ENCODE peak calls at places on chromosome 14, in four cellular contexts. F is activated naive CD4-positive, alpha-beta T cell treated with anti-CD3 and anti-CD28 coated beads, Interleukin-2, amount 50 U/mL, for 16 hours; X is T47D; P is uterus. W is an unnamed sample.

GRCh38 chr14:73221945-73222344 is 15.4 kb upstream of the PAPLN start:
- DNase-seq in F (no peak), X (no peak), P (no peak), W (no peak)

GRCh38 chr14:54700717-54701116 is 133.8 kb downstream of the SAMD4A start:
- DNase-seq in F (no peak), X (no peak), P (no peak), W (no peak)

GRCh38 chr14:96682401-96682800 is 114.8 kb upstream of the VRK1 start:
- DNase-seq in F (no peak), X (no peak), P (no peak), W (no peak)

GRCh38 chr14:81511110-81511900 is 22.3 kb downstream of the SEL1L start:
- DNase-seq in F (no peak), X (no peak), P (no peak), W (no peak)

GRCh38 chr14:21768116-21768874 is 94.7 kb upstream of the OR4E1 start:
- DNase-seq in F (no peak), X (peak), P (no peak), W (peak)

GRCh38 chr14:104145826-104146642 is 7.6 kb downstream of the KIF26A start:
- DNase-seq in F (no peak), X (no peak), P (no peak), W (no peak)

GRCh38 chr14:63178912-63179311 is 25.3 kb upstream of the RHOJ start:
- DNase-seq in F (no peak), X (no peak), P (no peak), W (no peak)

GRCh38 chr14:99541677-99542470 is 60.7 kb downstream of the CCNK start:
- DNase-seq in F (no peak), X (no peak), P (no peak), W (peak)

GRCh38 chr14:104388011-104388521 is 191.5 kb upstream of the C14orf180 start:
- DNase-seq in F (peak), X (no peak), P (no peak), W (no peak)

GRCh38 chr14:74085047-74085637 is 386 bp downstream of the LIN52 start:
- DNase-seq in F (peak), X (no peak), P (no peak), W (peak)

GRCh38 chr14:104334812-104335161 is 196.4 kb downstream of the KIF26A start:
- DNase-seq in F (no peak), X (no peak), P (no peak), W (no peak)

GRCh38 chr14:56379956-56380355 is 199.6 kb upstream of the TMEM260 start:
- DNase-seq in F (no peak), X (no peak), P (no peak), W (no peak)

GRCh38 chr14:75811862-75812505 is 150.9 kb downstream of the TTLL5 start:
- DNase-seq in F (no peak), X (no peak), P (peak), W (peak)

GRCh38 chr14:76926521-76927251 is 100.5 kb downstream of the LRRC74A start:
- DNase-seq in F (peak), X (no peak), P (peak), W (peak)

GRCh38 chr14:61177279-61178225 is 103.6 kb downstream of the TMEM30B start:
- DNase-seq in F (no peak), X (no peak), P (no peak), W (no peak)

GRCh38 chr14:54207075-54207474 is 189.7 kb upstream of the CDKN3 start:
- DNase-seq in F (no peak), X (no peak), P (no peak), W (no peak)

GRCh38 chr14:31425905-31426304 is 5.6 kb upstream of the HEATR5A start:
- DNase-seq in F (no peak), X (no peak), P (no peak), W (no peak)

GRCh38 chr14:100603341-100604125 is 16.3 kb upstream of the BEGAIN start:
- DNase-seq in F (no peak), X (no peak), P (no peak), W (no peak)

GRCh38 chr14:22474730-22475351 is 114.2 kb downstream of the DAD1 start:
- DNase-seq in F (no peak), X (no peak), P (no peak), W (no peak)

GRCh38 chr14:81193924-81194633 is 26.7 kb downstream of the GTF2A1 start:
- DNase-seq in F (no peak), X (no peak), P (no peak), W (no peak)

GRCh38 chr14:85468815-85469214 is 61.1 kb upstream of the FLRT2 start:
- DNase-seq in F (no peak), X (no peak), P (no peak), W (peak)

W was measured in DMS53.